ENCODE peak calls at places on chromosomes 4 and X, in six cellular contexts. L, W, E, U, R and D are unnamed samples.

GRCh38 chr4:150181536-150181935 is 103.3 kb downstream of the DCLK2 start:
- DNase-seq in L (peak; percentile 43), W (no peak), E (no peak), U (no peak), R (no peak), D (no peak)

GRCh38 chr4:41748074-41748787 is at the start of gene PHOX2B:
- DNase-seq in L (no peak), W (no peak), E (no peak), U (no peak), R (no peak), D (no peak)

GRCh38 chr4:145882594-145882993 is 56.0 kb downstream of the ZNF827 start:
- DNase-seq in L (no peak), W (no peak), E (no peak), U (no peak), R (no peak), D (no peak)

GRCh38 chr4:158710814-158711213 is 12.4 kb downstream of the PPID start:
- DNase-seq in L (peak; percentile 4), W (no peak), E (no peak), U (no peak), R (no peak), D (no peak)

GRCh38 chr4:137819964-137820383 is 287.7 kb upstream of the PCDH18 start:
- DNase-seq in L (peak; percentile 36), W (no peak), E (no peak), U (no peak), R (no peak), D (no peak)

GRCh38 chr4:186132577-186133277 is 28.2 kb downstream of the FAM149A start:
- DNase-seq in L (peak; percentile 54), W (no peak), E (no peak), U (no peak), R (no peak), D (no peak)

GRCh38 chr4:165502919-165503907 is 124.4 kb downstream of the CPE start:
- DNase-seq in L (peak; percentile 52), W (no peak), E (no peak), U (no peak), R (no peak), D (no peak)

GRCh38 chr4:77007358-77008230 is 58.0 kb downstream of the SEPTIN11 start:
- DNase-seq in L (peak; percentile 76), W (no peak), E (peak; percentile 33), U (no peak), R (peak; percentile 33), D (peak; percentile 63)

GRCh38 chrX:106220177-106220576 is 52.1 kb downstream of the PWWP3B start:
- DNase-seq in L (no peak), W (no peak), E (no peak), U (no peak), R (no peak), D (no peak)

GRCh38 chr4:41611124-41611838 is 73.3 kb downstream of the LIMCH1 start:
- DNase-seq in L (no peak), W (no peak), E (no peak), U (no peak), R (no peak), D (no peak)

GRCh38 chr4:120809518-120809917 is 113.0 kb downstream of the PRDM5 start:
- DNase-seq in L (no peak), W (no peak), E (no peak), U (no peak), R (no peak), D (no peak)

GRCh38 chr4:38621004-38621684 is 42.9 kb upstream of the KLF3 start:
- DNase-seq in L (peak; percentile 63), W (no peak), E (no peak), U (no peak), R (no peak), D (peak; percentile 51)

GRCh38 chr4:13592220-13592619 is 35.3 kb downstream of the BOD1L1 start:
- DNase-seq in L (no peak), W (no peak), E (no peak), U (no peak), R (no peak), D (no peak)

GRCh38 chr4:55866973-55867574 is 13.6 kb downstream of the EXOC1 start:
- DNase-seq in L (peak; percentile 59), W (no peak), E (peak; percentile 51), U (no peak), R (no peak), D (no peak)

GRCh38 chr4:142416121-142416520 is 430.0 kb downstream of the INPP4B start:
- DNase-seq in L (peak; percentile 88), W (no peak), E (no peak), U (no peak), R (no peak), D (no peak)

GRCh38 chr4:182074139-182074538 is 169.1 kb upstream of the TENM3 start:
- DNase-seq in L (no peak), W (no peak), E (no peak), U (no peak), R (no peak), D (no peak)

GRCh38 chrX:7828594-7828993 is 14.4 kb upstream of the VCX start:
- DNase-seq in L (no peak), W (no peak), E (no peak), U (no peak), R (no peak), D (no peak)

GRCh38 chr4:158869761-158870160 is 100.9 kb downstream of the FNIP2 start:
- DNase-seq in L (no peak), W (no peak), E (no peak), U (no peak), R (no peak), D (no peak)

GRCh38 chr4:8391071-8391470 is 49.5 kb downstream of the ACOX3 start:
- DNase-seq in L (no peak), W (no peak), E (no peak), U (no peak), R (no peak), D (no peak)

GRCh38 chr4:1041147-1041935 is 29.9 kb downstream of the FGFRL1 start:
- DNase-seq in L (peak; percentile 57), W (no peak), E (no peak), U (no peak), R (no peak), D (no peak)

GRCh38 chr4:8319731-8320385 is 50.3 kb downstream of the HTRA3 start:
- DNase-seq in L (peak; percentile 18), W (peak; percentile 51), E (no peak), U (peak; percentile 79), R (no peak), D (peak; percentile 20)

GRCh38 chr4:140176735-140177134 is 22.8 kb upstream of the MAML3 start:
- DNase-seq in L (peak; percentile 67), W (no peak), E (no peak), U (no peak), R (no peak), D (no peak)

DNA sequence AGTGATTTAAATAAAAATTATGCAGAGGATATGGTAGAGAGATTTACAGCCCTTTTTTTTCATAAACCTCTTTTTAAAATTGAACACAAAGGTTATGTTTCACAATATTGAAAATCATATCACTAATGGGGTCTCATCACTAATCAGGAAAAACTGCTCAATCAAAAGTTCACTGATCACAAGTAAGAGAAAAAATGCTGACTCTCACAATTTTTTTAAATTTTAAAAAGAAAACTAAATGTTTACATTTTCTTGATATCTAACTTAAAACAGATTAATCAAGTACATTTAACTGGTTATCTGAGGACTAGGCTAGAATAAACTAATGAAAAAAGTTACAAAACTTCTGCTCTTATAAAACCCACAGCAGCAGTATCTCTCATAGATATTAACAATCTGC is 8.5 kb downstream of the LAMTOR3 start:
- DNase-seq in L (no peak), W (no peak), E (no peak), U (no peak), R (no peak), D (no peak)
- H3K36me3 ChIP-seq in L (peaks cover 17% of the 10 kb centered on the region), W (peaks cover 2% of the 10 kb centered on the region), E (peaks cover 23% of the 10 kb centered on the region), U (peaks cover 79% of the 10 kb centered on the region), R (peaks cover 24% of the 10 kb centered on the region), D (peaks cover 61% of the 10 kb centered on the region)

DNA sequence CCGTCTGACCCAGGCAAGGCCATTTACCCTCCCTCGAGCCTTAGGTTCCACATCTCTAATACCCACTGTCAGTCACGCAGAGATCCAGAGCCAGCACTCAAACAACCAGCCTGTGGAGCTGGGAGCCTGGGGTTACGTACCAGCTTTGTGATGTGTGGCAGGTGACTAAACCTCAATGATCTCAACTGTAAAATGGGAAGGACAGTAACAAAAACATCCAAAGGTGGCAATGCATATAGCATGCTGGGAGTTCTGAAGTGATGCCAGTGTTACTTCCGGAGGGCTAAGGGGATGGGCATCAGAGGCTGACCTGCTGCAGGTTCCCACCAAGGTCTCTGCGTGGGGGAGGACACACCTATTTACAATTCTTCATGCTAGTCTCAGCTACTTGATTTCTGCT is 6.0 kb downstream of the GRPEL1 start:
- DNase-seq in L (no peak), W (no peak), E (no peak), U (no peak), R (no peak), D (no peak)
- H3K36me3 ChIP-seq in L (peaks cover 47% of the 10 kb centered on the region), W (peaks cover 8% of the 10 kb centered on the region), E (peaks cover 58% of the 10 kb centered on the region), U (peaks cover 84% of the 10 kb centered on the region), R (peaks cover 40% of the 10 kb centered on the region), D (no peaks in the 10 kb centered on the region)

DNA sequence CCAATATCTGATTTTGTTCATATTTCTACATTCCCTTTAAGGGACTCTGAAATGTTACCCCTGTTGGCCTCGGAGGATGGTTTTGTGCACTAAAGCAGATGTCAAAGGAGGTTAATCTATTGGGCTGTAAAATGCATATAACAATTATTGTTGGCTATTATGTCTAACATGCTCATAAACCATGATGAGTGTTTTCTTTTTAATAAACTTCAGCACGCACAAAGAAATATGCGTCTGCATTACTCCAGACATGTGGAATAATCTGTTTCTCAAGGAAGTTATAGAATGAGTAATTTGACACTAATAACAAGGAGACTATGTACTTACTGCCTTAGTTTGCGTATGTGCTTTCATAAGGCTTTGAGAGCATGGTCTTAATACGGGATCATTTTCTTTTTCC is 89.9 kb downstream of the KLHL8 start:
- DNase-seq in L (no peak), W (no peak), E (no peak), U (no peak), R (no peak), D (no peak)
- H3K36me3 ChIP-seq in L (peaks cover 10% of the 10 kb centered on the region), W (peaks cover 15% of the 10 kb centered on the region), E (peaks cover 70% of the 10 kb centered on the region), U (peaks cover 100% of the 10 kb centered on the region), R (peaks cover 88% of the 10 kb centered on the region), D (peaks cover 100% of the 10 kb centered on the region)

GRCh38 chr4:139042981-139043460 is 27.4 kb downstream of the NOCT start:
- DNase-seq in L (no peak), W (no peak), E (no peak), U (no peak), R (no peak), D (no peak)
- H3K36me3 ChIP-seq in L (peaks cover 30% of the 10 kb centered on the region), W (no peaks in the 10 kb centered on the region), E (peaks cover 3% of the 10 kb centered on the region), U (peaks cover 61% of the 10 kb centered on the region), R (peaks cover 8% of the 10 kb centered on the region), D (no peaks in the 10 kb centered on the region)

GRCh38 chr4:16168144-16168543 is 58.1 kb downstream of the TAPT1 start:
- DNase-seq in L (no peak), W (no peak), E (no peak), U (no peak), R (no peak), D (no peak)
- H3K36me3 ChIP-seq in L (peaks cover 7% of the 10 kb centered on the region), W (peaks cover 8% of the 10 kb centered on the region), E (peaks cover 51% of the 10 kb centered on the region), U (peaks cover 99% of the 10 kb centered on the region), R (peaks cover 80% of the 10 kb centered on the region), D (no peaks in the 10 kb centered on the region)

DNA sequence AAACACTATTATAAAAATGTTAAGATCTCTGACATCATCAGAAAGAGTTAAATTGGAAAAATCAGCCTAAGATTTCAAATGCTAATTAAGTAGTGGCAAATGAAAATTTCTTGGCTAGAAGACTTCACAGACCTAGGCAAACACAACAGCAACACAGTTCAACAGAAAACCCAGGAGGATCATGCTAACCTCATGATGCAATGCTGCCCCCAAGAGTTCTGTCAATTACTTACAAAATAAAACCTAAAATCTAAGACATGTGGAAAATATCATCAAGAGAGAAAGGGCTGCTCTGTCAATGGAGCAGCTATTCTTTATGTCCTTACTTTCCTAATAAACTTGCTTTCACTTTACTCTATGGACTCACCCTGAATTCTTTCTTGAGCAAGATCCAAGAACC is 21.0 kb downstream of the S100G start:
- DNase-seq in L (peak; percentile 32), W (no peak), E (peak; percentile 43), U (no peak), R (no peak), D (no peak)
- H3K36me3 ChIP-seq in L (no peaks in the 10 kb centered on the region), W (no peaks in the 10 kb centered on the region), E (no peaks in the 10 kb centered on the region), U (peaks cover 29% of the 10 kb centered on the region), R (no peaks in the 10 kb centered on the region), D (no peaks in the 10 kb centered on the region)